ENCODE peak calls at places on chromosomes 4 and X, in four cellular contexts. H, Z, S and C are unnamed samples.

GRCh38 chr4:163679189-163679588 is 184.7 kb downstream of the TMA16 start:
- DNase-seq in H (no peak), S (no peak), Z (no peak), C (no peak)

GRCh38 chrX:138745215-138745614 is 33.7 kb upstream of the FGF13 start:
- DNase-seq in H (no peak), Z (peak; percentile 17), S (no peak), C (no peak)

GRCh38 chrX:101550825-101551767 is 749 bp downstream of the ARMCX1 start:
- DNase-seq in S (no peak), Z (peak; percentile 60), H (peak; percentile 49), C (no peak)

GRCh38 chrX:113305496-113305895 is 464.9 kb upstream of the AMOT start:
- DNase-seq in Z (no peak), H (no peak), S (no peak), C (no peak)

GRCh38 chr4:128308986-128309385 is 21.4 kb upstream of the PGRMC2 start:
- DNase-seq in S (no peak), Z (no peak), H (no peak), C (no peak)

GRCh38 chrX:49139713-49140112 is 16.2 kb upstream of the GPKOW start:
- DNase-seq in H (no peak), S (no peak), Z (no peak), C (no peak)

GRCh38 chr4:78561677-78562076 is 10.1 kb downstream of the ANXA3 start:
- DNase-seq in S (no peak), Z (no peak), H (no peak), C (no peak)

GRCh38 chr4:169909897-169910296 is 116.3 kb downstream of the MFAP3L start:
- DNase-seq in H (no peak), Z (no peak), S (no peak), C (no peak)

GRCh38 chr4:111854494-111855087 is 290.7 kb upstream of the FAM241A start:
- DNase-seq in Z (peak; percentile 39), H (no peak), S (no peak), C (no peak)

GRCh38 chr4:76430519-76431388 is 4.3 kb upstream of the SHROOM3 start:
- DNase-seq in H (no peak), Z (peak; percentile 61), S (no peak), C (no peak)

GRCh38 chrX:130024127-130024526 is 41.7 kb downstream of the BCORL1 start:
- DNase-seq in H (peak; percentile 82), Z (peak; percentile 28), S (peak; percentile 51), C (peak; percentile 64)

GRCh38 chrX:136162827-136163427 is 15.6 kb downstream of the FHL1 start:
- DNase-seq in H (peak; percentile 55), Z (peak; percentile 59), S (no peak), C (no peak)

GRCh38 chr4:153684182-153685073 is at the start of gene TLR2:
- DNase-seq in H (peak; percentile 70), S (peak; percentile 74), Z (peak; percentile 17), C (peak; percentile 86)

GRCh38 chr4:19329631-19330030 is 922.1 kb upstream of the SLIT2 start:
- DNase-seq in S (no peak), Z (no peak), H (no peak), C (no peak)

GRCh38 chr4:106914223-106914622 is 121.9 kb downstream of the DKK2 start:
- DNase-seq in Z (no peak), S (no peak), H (no peak), C (no peak)

GRCh38 chr4:53599632-53600031 is 8.3 kb upstream of the LNX1 start:
- DNase-seq in S (no peak), H (no peak), Z (no peak), C (no peak)

GRCh38 chr4:25862411-25863346 is at the start of gene SEL1L3:
- DNase-seq in Z (no peak), S (no peak), H (peak; percentile 58), C (peak; percentile 67)

GRCh38 chr4:153773236-153773690 is 13.4 kb upstream of the RNF175 start:
- DNase-seq in H (no peak), S (no peak), Z (no peak), C (no peak)

GRCh38 chr4:93084599-93085305 is 743.8 kb upstream of the ATOH1 start:
- DNase-seq in Z (no peak), S (no peak), H (no peak), C (no peak)

GRCh38 chr4:122364700-122365404 is 14.0 kb upstream of the ADAD1 start:
- DNase-seq in S (no peak), Z (no peak), H (no peak), C (no peak)

GRCh38 chr4:185887125-185887524 is 75.1 kb upstream of the SORBS2 start:
- DNase-seq in S (no peak), H (no peak), Z (no peak), C (no peak)

GRCh38 chrX:40008841-40009461 is 88.8 kb downstream of the BCOR start:
- DNase-seq in Z (no peak), S (no peak), H (peak; percentile 60), C (peak; percentile 59)

GRCh38 chr4:73257242-73257994 is 1.2 kb downstream of the ANKRD17 start:
- DNase-seq in H (peak; percentile 82), S (peak; percentile 66), Z (peak; percentile 92), C (peak; percentile 73)

GRCh38 chrX:29229802-29230201 is 642.6 kb downstream of the IL1RAPL1 start:
- DNase-seq in Z (no peak), H (no peak), S (no peak), C (no peak)

GRCh38 chr4:184385705-184386141 is 88.6 kb downstream of the IRF2 start:
- DNase-seq in Z (peak; percentile 69), S (no peak), H (peak; percentile 80), C (no peak)

GRCh38 chr4:51836531-51836930 is 6.4 kb upstream of the DCUN1D4 start:
- DNase-seq in S (no peak), Z (no peak), H (no peak), C (no peak)

GRCh38 chr4:78336093-78336943 is 215.3 kb upstream of the ANXA3 start:
- DNase-seq in S (no peak), Z (no peak), H (no peak), C (no peak)

DNA sequence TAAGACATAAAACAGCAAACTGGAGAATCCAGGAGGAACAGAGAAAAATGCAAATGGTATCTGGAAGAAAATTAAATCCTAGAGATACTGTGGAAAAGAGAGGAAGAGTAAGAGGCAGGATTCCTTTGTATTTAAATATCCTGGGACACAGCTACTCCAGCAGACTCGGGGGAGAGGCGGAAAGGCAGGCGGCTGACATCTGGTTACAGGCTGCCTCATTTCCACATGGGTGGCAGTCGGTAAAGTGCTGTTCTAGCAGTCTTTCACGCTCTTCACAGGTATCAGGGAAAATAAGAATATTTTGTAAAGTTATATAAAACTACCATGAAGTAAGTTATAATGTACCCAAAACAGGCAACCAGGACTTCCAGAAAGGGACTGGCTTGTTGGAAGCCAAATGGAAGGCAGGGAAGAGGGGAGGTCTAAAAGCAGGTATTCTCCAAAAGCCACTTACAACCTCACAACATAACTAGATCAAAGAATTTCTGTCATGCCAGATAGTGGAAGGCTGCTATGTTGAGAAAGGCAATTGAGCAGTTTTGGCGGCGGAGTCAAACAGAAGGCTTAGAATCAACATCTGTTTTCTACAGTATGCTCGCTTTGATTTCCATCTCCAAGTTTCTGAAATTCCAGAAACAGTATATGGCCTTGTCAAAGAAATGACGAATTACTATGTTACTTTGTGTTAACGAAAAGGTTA is 1.3 kb upstream of the TIGD2 start:
- DNase-seq in H (no peak), S (no peak), Z (peak; percentile 13), C (no peak)
- TF ChIP-seq POLR2A in H (no peak), S (no peak), Z (no peak), C (no peak)

DNA sequence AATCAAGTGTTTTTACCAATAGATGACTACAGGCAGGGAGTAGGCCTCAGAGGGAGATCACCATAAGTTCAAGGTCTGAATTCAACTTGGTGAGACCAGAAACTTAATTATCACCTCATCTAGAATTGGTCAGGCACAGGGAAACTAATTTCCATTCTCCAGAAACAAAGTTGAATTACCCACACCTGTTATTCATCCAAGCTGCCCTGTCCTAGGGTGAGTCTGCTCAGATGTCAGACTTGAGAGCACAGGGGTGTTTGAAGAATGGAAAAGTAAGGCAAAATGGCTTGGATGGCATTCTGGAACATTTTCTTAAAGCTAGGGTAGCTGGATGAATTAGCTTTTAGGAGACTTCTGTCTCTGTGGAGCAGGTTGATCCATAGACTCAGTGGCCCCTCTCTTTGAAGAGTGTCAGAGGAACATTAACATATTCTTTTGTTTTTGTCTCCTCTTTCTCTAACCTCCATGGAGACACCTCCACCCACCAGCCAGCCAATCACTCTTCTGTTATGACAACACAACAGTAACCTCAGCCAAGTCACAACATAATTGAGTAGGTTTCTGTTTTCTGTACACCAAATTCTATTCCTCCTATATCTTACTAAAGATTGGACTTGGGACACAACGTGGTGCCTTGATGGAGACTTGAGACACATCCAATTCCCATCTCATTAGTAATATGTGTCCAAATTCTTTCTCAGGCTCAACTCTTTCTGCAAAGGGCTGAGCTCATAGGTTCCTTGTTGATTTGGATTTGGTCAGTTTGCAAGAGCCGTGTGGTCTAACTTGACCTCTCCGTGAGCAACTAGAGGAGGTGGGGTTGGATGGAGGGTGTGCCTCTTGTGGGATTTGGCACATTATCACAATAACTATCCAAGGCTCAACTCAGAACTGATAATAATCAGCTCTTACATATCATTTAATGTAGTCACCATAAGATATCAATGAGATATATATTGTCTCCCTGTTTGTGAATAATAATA is 45.1 kb downstream of the VSIG4 start:
- DNase-seq in Z (no peak), S (no peak), H (no peak), C (no peak)
- TF ChIP-seq POLR2A in Z (no peak), S (no peak), H (no peak), C (no peak)

GRCh38 chrX:53718073-53718472 is 31.6 kb upstream of the HUWE1 start:
- DNase-seq in H (no peak), S (no peak), Z (no peak), C (no peak)
- TF ChIP-seq POLR2A in H (no peak), S (no peak), Z (no peak), C (no peak)

GRCh38 chr4:139665690-139666529 is at the start of gene MGST2:
- DNase-seq in S (peak; percentile 64), Z (peak; percentile 95), H (peak; percentile 83), C (peak; percentile 89)
- TF ChIP-seq POLR2A in S (no peak), Z (peak; percentile 74), H (peak; percentile 44), C (peak; percentile 66)

GRCh38 chr4:2811830-2812599 is 19.1 kb downstream of the SH3BP2 start:
- DNase-seq in S (no peak), Z (peak; percentile 63), H (peak; percentile 78), C (peak; percentile 74)
- TF ChIP-seq POLR2A in S (no peak), Z (peak; percentile 85), H (no peak), C (peak; percentile 28)

GRCh38 chrX:107775000-107775733 is 420 bp downstream of the TSC22D3 start:
- DNase-seq in H (no peak), S (no peak), Z (no peak), C (no peak)
- TF ChIP-seq POLR2A in H (no peak), S (no peak), Z (no peak), C (no peak)

GRCh38 chr4:113468165-113469022 is 293.1 kb downstream of the CAMK2D start:
- DNase-seq in S (peak; percentile 52), H (peak; percentile 71), Z (peak; percentile 100), C (no peak)
- TF ChIP-seq POLR2A in S (no peak), H (peak; percentile 43), Z (peak; percentile 40), C (no peak)

GRCh38 chrX:71117358-71117757 is 1.0 kb upstream of the MED12 start:
- DNase-seq in S (no peak), Z (no peak), H (no peak), C (no peak)

GRCh38 chrX:71118985-71119535 is 664 bp downstream of the MED12 start:
- DNase-seq in S (no peak), Z (peak; percentile 63), H (no peak), C (no peak)

GRCh38 chrX:71118032-71118984 is at the start of gene MED12:
- DNase-seq in H (peak; percentile 89), Z (peak; percentile 76), S (peak; percentile 70), C (peak; percentile 83)
- TF ChIP-seq POLR2A in H (no peak), Z (peak; percentile 66), S (no peak), C (no peak)